ENCODE peak calls at places on chromosomes 3 and 15, in seven cellular contexts. P, M, G, Y, K, O and S are unnamed samples.
A peak's percentile ranks its signal among the peaks of the same experiment; 100 is the strongest.

GRCh38 chr3:53707222-53707621 is 139.0 kb downstream of the CHDH start:
- DNase-seq in P (no peak), M (no peak), G (no peak), Y (no peak), K (no peak), O (no peak), S (no peak)

GRCh38 chr15:77266708-77267387 is 153.1 kb downstream of the PEAK1 start:
- DNase-seq in P (peak; percentile 31), M (no peak), G (no peak), Y (peak; percentile 72), K (no peak), O (no peak), S (no peak)

GRCh38 chr15:50252556-50252955 is 13.0 kb downstream of the HDC start:
- DNase-seq in P (no peak), M (no peak), G (no peak), Y (no peak), K (no peak), O (no peak), S (no peak)

GRCh38 chr15:89021224-89021623 is 67.0 kb upstream of the ABHD2 start:
- DNase-seq in P (peak; percentile 8), M (no peak), G (no peak), Y (peak; percentile 72), K (peak; percentile 76), O (no peak), S (no peak)

GRCh38 chr3:98766924-98767323 is 3.8 kb downstream of the ST3GAL6 start:
- DNase-seq in P (no peak), M (no peak), G (no peak), Y (no peak), K (no peak), O (no peak), S (no peak)

GRCh38 chr3:196216081-196216564 is at the start of gene SLC51A:
- DNase-seq in P (no peak), M (no peak), G (no peak), Y (no peak), K (no peak), O (peak; percentile 38), S (no peak)

GRCh38 chr15:30041868-30042267 is 40.9 kb upstream of the GOLGA8J start:
- DNase-seq in P (no peak), M (no peak), G (no peak), Y (no peak), K (no peak), O (no peak), S (no peak)

GRCh38 chr3:59240856-59241255 is 191.0 kb upstream of the CFAP20DC start:
- DNase-seq in P (no peak), M (no peak), G (no peak), Y (peak; percentile 29), K (no peak), O (no peak), S (no peak)

GRCh38 chr3:27311400-27311799 is 57.8 kb downstream of the NEK10 start:
- DNase-seq in P (peak; percentile 95), M (no peak), G (no peak), Y (peak; percentile 98), K (no peak), O (no peak), S (no peak)

GRCh38 chr3:100040446-100040845 is 73.9 kb downstream of the FILIP1L start:
- DNase-seq in P (peak; percentile 78), M (peak; percentile 65), G (peak; percentile 78), Y (peak; percentile 60), K (no peak), O (no peak), S (no peak)

GRCh38 chr3:22939349-22939748 is 263.8 kb upstream of the UBE2E2 start:
- DNase-seq in P (peak; percentile 62), M (no peak), G (no peak), Y (peak; percentile 43), K (no peak), O (no peak), S (no peak)

GRCh38 chr3:51982838-51983577 is at the start of gene ACY1:
- DNase-seq in P (peak; percentile 84), M (peak; percentile 79), G (peak; percentile 86), Y (peak; percentile 93), K (no peak), O (peak; percentile 83), S (peak; percentile 88)

GRCh38 chr15:32998979-32999677 is 195.4 kb downstream of the FMN1 start:
- DNase-seq in P (no peak), M (peak; percentile 52), G (peak; percentile 67), Y (no peak), K (no peak), O (no peak), S (no peak)

GRCh38 chr3:66817946-66818557 is 180.1 kb upstream of the KBTBD8 start:
- DNase-seq in P (no peak), M (no peak), G (no peak), Y (no peak), K (no peak), O (no peak), S (no peak)

GRCh38 chr15:76866008-76866407 is 39.1 kb downstream of the SCAPER start:
- DNase-seq in P (peak; percentile 23), M (no peak), G (no peak), Y (peak; percentile 1), K (no peak), O (no peak), S (peak; percentile 22)

GRCh38 chr3:187165144-187165543 is 25.8 kb upstream of the RPL39L start:
- DNase-seq in P (peak; percentile 75), M (peak; percentile 47), G (no peak), Y (peak; percentile 67), K (no peak), O (no peak), S (no peak)

GRCh38 chr3:138213373-138214085 is 26.4 kb downstream of the ARMC8 start:
- DNase-seq in P (no peak), M (no peak), G (no peak), Y (no peak), K (no peak), O (no peak), S (no peak)

GRCh38 chr3:194773666-194774455 is 88.2 kb downstream of the FAM43A start:
- DNase-seq in P (no peak), M (peak; percentile 41), G (peak; percentile 50), Y (peak; percentile 72), K (no peak), O (no peak), S (no peak)

GRCh38 chr3:195794708-195795107 is 17.0 kb downstream of the MUC4 start:
- DNase-seq in P (no peak), M (no peak), G (no peak), Y (peak; percentile 33), K (no peak), O (no peak), S (no peak)

GRCh38 chr3:195774917-195775316 is 36.8 kb downstream of the MUC4 start:
- DNase-seq in P (peak; percentile 54), M (no peak), G (no peak), Y (peak; percentile 61), K (no peak), O (no peak), S (peak; percentile 78)

GRCh38 chr15:50940506-50940905 is 32.0 kb downstream of the AP4E1 start:
- DNase-seq in P (peak; percentile 73), M (no peak), G (no peak), Y (peak; percentile 18), K (no peak), O (no peak), S (no peak)

GRCh38 chr3:97835761-97836160 is 13.9 kb downstream of the CRYBG3 start:
- DNase-seq in P (peak; percentile 55), M (no peak), G (no peak), Y (peak; percentile 75), K (no peak), O (no peak), S (no peak)

GRCh38 chr3:34248352-34248751 is 449.9 kb downstream of the PDCD6IP start:
- DNase-seq in P (no peak), M (no peak), G (no peak), Y (no peak), K (no peak), O (no peak), S (no peak)

GRCh38 chr3:103494512-103494911 is 1059.7 kb downstream of the ZPLD1 start:
- DNase-seq in P (no peak), M (no peak), G (no peak), Y (no peak), K (no peak), O (no peak), S (no peak)

GRCh38 chr3:142963266-142964149 is at the start of gene PAQR9:
- DNase-seq in P (no peak), M (no peak), G (no peak), Y (peak; percentile 72), K (no peak), O (peak; percentile 61), S (no peak)

GRCh38 chr15:31024330-31024729 is 32.9 kb upstream of the MTMR10 start:
- DNase-seq in P (peak; percentile 94), M (no peak), G (no peak), Y (peak; percentile 78), K (no peak), O (no peak), S (no peak)

GRCh38 chr3:55802816-55803215 is 315.7 kb upstream of the WNT5A start:
- DNase-seq in P (no peak), M (no peak), G (no peak), Y (no peak), K (no peak), O (no peak), S (no peak)
- H3K4me3 ChIP-seq in P (no peak overlapping the region), M (no peak overlapping the region), G (no peak overlapping the region), Y (no peak overlapping the region), K (no peak overlapping the region), O (no peak overlapping the region), S (no peak overlapping the region)

GRCh38 chr15:90873488-90873997 is 5.2 kb downstream of the FURIN start:
- DNase-seq in P (no peak), M (no peak), G (no peak), Y (no peak), K (no peak), O (no peak), S (no peak)
- H3K4me3 ChIP-seq in P (peak overlapping the region; percentile 67), M (no peak overlapping the region), G (no peak overlapping the region), Y (peak overlapping the region; percentile 75), K (peak overlapping the region; percentile 97), O (no peak overlapping the region), S (no peak overlapping the region)

DNA sequence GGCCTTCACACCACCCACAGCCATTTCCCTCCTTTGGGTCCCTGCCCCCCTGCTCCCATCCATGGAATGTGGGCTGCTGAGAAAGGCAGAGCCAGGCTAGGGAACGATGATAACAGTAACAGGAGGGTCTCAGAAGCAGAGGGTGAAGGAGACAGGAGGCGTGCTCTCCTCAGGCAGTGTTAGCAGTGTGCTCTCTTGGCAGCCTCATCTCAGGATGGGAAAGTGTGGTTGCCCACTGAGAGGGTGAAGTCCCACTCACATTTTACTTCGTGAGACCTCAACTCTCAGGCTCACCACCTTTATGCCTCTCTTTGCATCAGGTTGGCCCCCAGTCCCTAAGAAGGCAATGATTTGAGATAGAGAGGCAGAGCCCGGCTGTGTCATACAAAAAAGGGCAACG is 24.5 kb downstream of the TIGIT start:
- DNase-seq in P (no peak), M (no peak), G (no peak), Y (no peak), K (no peak), O (no peak), S (no peak)
- H3K4me3 ChIP-seq in P (no peak overlapping the region), M (no peak overlapping the region), G (no peak overlapping the region), Y (no peak overlapping the region), K (no peak overlapping the region), O (no peak overlapping the region), S (no peak overlapping the region)

GRCh38 chr15:60373745-60374144 is 24.0 kb downstream of the ANXA2 start:
- DNase-seq in P (no peak), M (no peak), G (no peak), Y (peak; percentile 59), K (no peak), O (no peak), S (no peak)
- H3K4me3 ChIP-seq in P (no peak overlapping the region), M (no peak overlapping the region), G (no peak overlapping the region), Y (peak overlapping the region; percentile 4), K (no peak overlapping the region), O (no peak overlapping the region), S (no peak overlapping the region)

GRCh38 chr3:106183762-106184391 is 315.1 kb upstream of the CBLB start:
- DNase-seq in P (peak; percentile 89), M (peak; percentile 43), G (no peak), Y (peak; percentile 93), K (no peak), O (no peak), S (no peak)
- H3K4me3 ChIP-seq in P (no peak overlapping the region), M (no peak overlapping the region), G (no peak overlapping the region), Y (no peak overlapping the region), K (no peak overlapping the region), O (no peak overlapping the region), S (no peak overlapping the region)